ENCODE peak calls at places on chromosome X, in seven cellular contexts. I is Panc1, L is HCT116, W is upper lobe of left lung, K is GM12878, S is HepG2, X is K562. J is an unnamed sample. For H3K9me3, the result is how much of the 10 kb centered on the place peaks cover.

GRCh38 chrX:78124304-78124703 is 15.1 kb downstream of the TAF9B start:
- ATAC-seq in I (no peak), L (peak), W (no peak), K (peak), S (peak), X (peak), J (no peak)

GRCh38 chrX:56226980-56227379 is 5.2 kb upstream of the KLF8 start:
- ATAC-seq in I (no peak), L (no peak), W (no peak), K (peak), S (no peak), X (no peak), J (no peak)

GRCh38 chrX:71195959-71196727 is 26.9 kb upstream of the GJB1 start:
- ATAC-seq in I (no peak), L (no peak), W (no peak), K (peak), S (peak), X (peak), J (no peak)

GRCh38 chrX:47206316-47206715 is 12.2 kb upstream of the CDK16 start:
- ATAC-seq in I (no peak), L (no peak), W (no peak), K (no peak), S (no peak), X (no peak), J (no peak)

GRCh38 chrX:81390244-81390643 is 188.3 kb downstream of the SH3BGRL start:
- ATAC-seq in I (no peak), L (no peak), W (no peak), K (peak), S (no peak), X (no peak), J (no peak)

GRCh38 chrX:39883664-39884063 is 214.1 kb downstream of the BCOR start:
- ATAC-seq in I (no peak), L (no peak), W (no peak), K (peak), S (no peak), X (no peak), J (no peak)

GRCh38 chrX:110082156-110082555 is 79.2 kb downstream of the TMEM164 start:
- ATAC-seq in I (peak), L (no peak), W (peak), K (no peak), S (no peak), X (no peak), J (peak)

GRCh38 chrX:10531927-10532326 is 88.5 kb downstream of the MID1 start:
- ATAC-seq in I (no peak), L (no peak), W (no peak), K (no peak), S (no peak), X (no peak), J (no peak)

GRCh38 chrX:105837227-105837626 is 14.9 kb downstream of the NRK start:
- ATAC-seq in I (no peak), L (no peak), W (no peak), K (no peak), S (no peak), X (no peak), J (peak)

GRCh38 chrX:110450050-110450449 is 91.4 kb downstream of the RTL9 start:
- ATAC-seq in I (peak), L (peak), W (peak), K (peak), S (peak), X (peak), J (peak)

GRCh38 chrX:16023790-16024734 is 99.3 kb upstream of the GRPR start:
- ATAC-seq in I (no peak), L (peak), W (no peak), K (peak), S (no peak), X (no peak), J (no peak)

GRCh38 chrX:49995795-49996455 is 73.5 kb downstream of the CLCN5 start:
- ATAC-seq in I (no peak), L (peak), W (no peak), K (no peak), S (no peak), X (no peak), J (no peak)

GRCh38 chrX:1359477-1359873 is 22.9 kb downstream of the IL3RA start:
- ATAC-seq in I (no peak), L (no peak), W (no peak), K (no peak), S (no peak), X (no peak), J (no peak)

GRCh38 chrX:21948897-21949578 is 8.5 kb downstream of the SMS start:
- ATAC-seq in I (no peak), L (no peak), W (no peak), K (no peak), S (no peak), X (peak), J (no peak)
- TF ChIP-seq CTCF in I (no peak), L (no peak), W (no peak), K (no peak), S (no peak), X (no peak), J (no peak)

GRCh38 chrX:132393090-132393884 is 95.6 kb downstream of the MBNL3 start:
- ATAC-seq in I (no peak), L (no peak), W (no peak), K (no peak), S (no peak), X (no peak), J (no peak)

GRCh38 chrX:132388371-132388770 is 100.5 kb downstream of the MBNL3 start:
- ATAC-seq in I (no peak), L (no peak), W (no peak), K (no peak), S (no peak), X (no peak), J (no peak)

GRCh38 chrX:132393992-132394391 is 94.8 kb downstream of the MBNL3 start:
- ATAC-seq in I (no peak), L (no peak), W (no peak), K (no peak), S (no peak), X (no peak), J (no peak)

GRCh38 chrX:132389480-132389879 is 99.4 kb downstream of the MBNL3 start:
- ATAC-seq in I (no peak), L (no peak), W (no peak), K (no peak), S (no peak), X (no peak), J (no peak)

DNA sequence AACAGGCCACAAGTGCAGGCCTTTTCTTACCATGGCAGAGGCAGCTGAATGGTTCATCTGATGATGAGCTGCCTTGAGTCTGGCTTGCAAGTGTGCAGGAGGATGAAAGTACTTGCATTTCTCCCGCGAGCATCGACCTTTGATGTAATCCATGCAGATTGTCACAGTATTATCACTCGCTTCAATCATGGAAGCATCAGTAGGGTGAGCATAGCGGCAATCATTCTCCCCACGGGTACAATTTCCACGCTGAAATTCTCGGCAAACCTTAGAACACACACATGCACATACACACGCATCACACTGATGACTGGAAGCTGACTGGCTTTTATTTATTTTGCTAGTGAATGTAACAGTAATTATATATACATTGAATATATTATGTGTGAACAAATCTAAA is 98.0 kb downstream of the MBNL3 start:
- ATAC-seq in I (no peak), L (no peak), W (no peak), K (no peak), S (no peak), X (no peak), J (no peak)
- TF ChIP-seq POLR2AphosphoS5 in I (no peak), L (no peak), W (no peak), K (no peak), S (no peak), X (no peak), J (no peak)

GRCh38 chrX:132615396-132616131 is 126.7 kb upstream of the MBNL3 start:
- ATAC-seq in I (peak), L (peak), W (no peak), K (peak), S (peak), X (peak), J (no peak)

GRCh38 chrX:132614297-132614696 is 125.5 kb upstream of the MBNL3 start:
- ATAC-seq in I (no peak), L (no peak), W (no peak), K (peak), S (peak), X (no peak), J (no peak)

GRCh38 chrX:132623307-132623706 is 134.5 kb upstream of the MBNL3 start:
- ATAC-seq in I (no peak), L (no peak), W (no peak), K (no peak), S (no peak), X (no peak), J (no peak)

GRCh38 chrX:132622130-132622529 is 133.3 kb upstream of the MBNL3 start:
- ATAC-seq in I (no peak), L (peak), W (no peak), K (no peak), S (no peak), X (peak), J (no peak)

DNA sequence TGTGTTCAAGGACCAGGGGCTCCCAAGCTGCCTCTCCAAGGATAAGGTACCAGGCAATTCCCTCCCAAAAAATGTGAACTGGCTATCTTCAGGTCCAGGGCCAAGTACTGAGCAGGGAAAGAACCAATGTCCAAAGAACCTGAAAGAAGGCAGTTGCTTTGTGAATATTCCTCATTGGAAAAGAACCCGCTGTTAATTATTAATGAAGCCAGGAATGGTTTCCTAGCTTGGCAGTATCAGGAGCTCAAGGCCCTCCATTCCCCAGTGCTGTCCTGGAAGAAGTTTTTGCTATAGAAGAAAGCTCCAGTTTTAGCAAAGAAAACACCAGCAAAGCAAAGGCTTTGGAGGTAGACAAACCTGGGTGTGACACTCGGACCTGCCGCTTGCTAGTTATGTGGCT is 130.0 kb upstream of the MBNL3 start:
- ATAC-seq in I (no peak), L (no peak), W (no peak), K (no peak), S (peak), X (no peak), J (no peak)
- H3K9me3 ChIP-seq in I (under half), L (under half), W (under half), K (under half), S (under half), X (under half), J (under half)

DNA sequence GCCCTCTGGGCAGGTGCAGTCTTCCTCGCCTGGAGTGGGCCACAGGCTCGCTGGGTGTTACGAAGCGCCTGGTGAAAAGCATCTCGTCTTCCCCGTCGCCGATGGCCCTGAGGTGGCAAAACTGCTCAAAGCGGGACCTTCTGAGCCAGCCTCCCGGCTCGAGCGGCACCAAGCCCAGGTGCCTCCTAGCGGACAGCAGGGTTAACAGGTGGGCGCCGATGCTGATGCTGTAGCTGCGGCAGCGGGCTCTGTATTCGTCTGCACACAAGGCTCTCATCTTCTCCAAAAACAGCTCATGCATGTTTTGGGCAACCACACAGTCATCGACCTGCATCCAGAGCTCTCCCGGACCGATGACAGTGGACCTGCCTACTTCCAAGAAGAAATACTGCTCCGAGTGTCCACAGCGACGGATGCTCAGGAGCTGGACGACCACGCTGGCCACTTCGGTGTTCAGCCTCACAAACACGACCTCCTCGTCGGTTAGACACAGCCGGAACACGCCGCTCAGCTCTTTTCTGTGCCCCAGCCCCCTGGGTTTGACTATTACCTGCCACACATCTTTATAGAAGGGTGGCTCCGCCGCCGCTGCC is 1.2 kb downstream of the IRS4 start:
- ATAC-seq in I (peak), L (peak), W (no peak), K (no peak), S (no peak), X (no peak), J (no peak)
- TF ChIP-seq CTCF in I (peak), L (no peak), W (peak), K (no peak), S (no peak), X (no peak), J (no peak)

GRCh38 chrX:153351981-153352380 is 18.0 kb downstream of the ZNF275 start:
- ATAC-seq in I (no peak), L (no peak), W (no peak), K (no peak), S (no peak), X (no peak), J (no peak)

GRCh38 chrX:153343674-153344073 is 9.7 kb downstream of the ZNF275 start:
- ATAC-seq in I (no peak), L (no peak), W (no peak), K (no peak), S (no peak), X (no peak), J (no peak)

GRCh38 chrX:153348421-153348820 is 14.5 kb downstream of the ZNF275 start:
- ATAC-seq in I (no peak), L (no peak), W (no peak), K (no peak), S (no peak), X (no peak), J (no peak)

GRCh38 chrX:153349952-153350351 is 16.0 kb downstream of the ZNF275 start:
- ATAC-seq in I (no peak), L (no peak), W (no peak), K (no peak), S (no peak), X (no peak), J (no peak)

GRCh38 chrX:153347530-153347929 is 13.6 kb downstream of the ZNF275 start:
- ATAC-seq in I (no peak), L (no peak), W (no peak), K (no peak), S (no peak), X (no peak), J (no peak)
- TF ChIP-seq POLR2AphosphoS5 in I (no peak), L (no peak), W (no peak), K (no peak), S (no peak), X (no peak), J (no peak)

DNA sequence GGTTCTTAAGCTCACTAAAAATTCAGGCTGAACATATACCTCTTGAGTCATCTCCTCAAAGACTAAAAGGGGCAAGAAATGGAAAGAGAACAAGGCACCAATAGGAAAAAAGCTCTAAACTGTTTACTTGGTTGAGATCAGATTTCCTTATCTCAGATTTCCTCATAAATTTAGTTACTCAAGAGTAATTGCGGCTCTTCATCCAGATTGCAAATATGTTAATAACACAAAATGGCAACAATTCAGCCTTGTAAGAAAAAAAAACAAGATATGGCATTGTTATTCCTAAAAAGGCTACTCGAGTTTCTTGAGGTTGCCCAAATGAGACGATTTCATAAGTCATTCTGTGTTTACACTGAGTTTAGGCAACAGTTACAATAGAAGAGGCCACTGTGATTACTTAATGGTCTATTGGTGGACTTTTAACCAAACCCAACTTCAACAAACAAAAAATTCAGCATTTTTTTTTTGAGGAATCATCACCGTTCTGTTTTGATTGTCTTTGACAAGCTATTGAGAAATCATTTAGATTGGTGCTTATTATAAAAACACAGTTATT is 97.9 kb upstream of the PDHA1 start:
- ATAC-seq in I (no peak), L (no peak), W (no peak), K (no peak), S (no peak), X (no peak), J (peak)
- H3K9me3 ChIP-seq in I (under half), L (under half), W (under half), K (under half), S (under half), X (under half), J (under half)

GRCh38 chrX:30144971-30145731 is 70.2 kb upstream of the MAGEB2 start:
- ATAC-seq in I (no peak), L (no peak), W (no peak), K (no peak), S (no peak), X (peak), J (no peak)

GRCh38 chrX:30144221-30144620 is 71.1 kb upstream of the MAGEB2 start:
- ATAC-seq in I (no peak), L (no peak), W (no peak), K (no peak), S (no peak), X (no peak), J (no peak)

GRCh38 chrX:30141966-30142365 is 73.4 kb upstream of the MAGEB2 start:
- ATAC-seq in I (no peak), L (peak), W (no peak), K (peak), S (peak), X (peak), J (no peak)
- TF ChIP-seq CTCF in I (peak), L (peak), W (peak), K (peak), S (peak), X (peak), J (no peak)

DNA sequence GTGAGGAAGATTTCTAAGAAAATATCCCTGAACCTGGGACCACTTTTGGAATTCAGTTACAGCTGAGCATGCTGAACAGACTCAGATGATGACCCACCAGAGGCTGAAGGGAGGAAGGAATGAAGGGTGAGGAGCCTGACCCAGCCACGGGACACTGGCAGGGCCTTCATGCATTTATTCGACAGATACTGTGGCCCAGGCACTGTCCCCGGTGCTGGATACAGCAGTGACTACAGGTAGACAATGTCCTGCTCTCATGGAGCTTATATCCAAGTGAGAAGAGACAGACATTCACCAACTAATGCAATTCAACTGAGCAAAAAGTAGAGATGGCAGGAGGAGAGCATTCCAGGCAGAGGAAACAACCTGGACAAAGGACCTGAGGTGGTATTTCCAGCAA is 2.2 kb upstream of the IQSEC2 start:
- ATAC-seq in I (no peak), L (no peak), W (no peak), K (no peak), S (no peak), X (no peak), J (no peak)
- TF ChIP-seq POLR2AphosphoS5 in I (no peak), L (no peak), W (no peak), K (no peak), S (no peak), X (no peak), J (no peak)

DNA sequence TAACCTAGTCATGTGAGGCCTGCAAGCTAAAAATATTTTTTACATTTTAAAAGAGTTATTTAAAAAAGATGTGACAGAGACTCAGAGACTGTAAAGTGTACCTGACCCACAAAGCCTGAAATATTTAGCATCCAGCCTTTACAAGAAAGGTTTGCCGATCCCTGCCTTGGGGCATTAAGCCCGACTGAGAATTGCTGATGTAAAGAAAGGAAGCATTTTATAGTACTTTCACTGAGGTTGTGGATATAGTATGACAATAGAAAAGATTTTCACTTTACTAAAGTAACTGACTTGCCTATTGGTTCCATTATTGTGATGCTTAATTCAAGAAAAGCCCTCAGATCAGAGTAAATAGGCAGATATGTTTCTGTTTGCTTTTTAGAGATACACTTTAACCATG is 17.0 kb downstream of the STK26 start:
- ATAC-seq in I (no peak), L (no peak), W (no peak), K (no peak), S (no peak), X (no peak), J (no peak)
- H3K9me3 ChIP-seq in I (under half), L (under half), W (under half), K (under half), S (under half), X (under half), J (under half)

J was measured in gastroesophageal sphincter.